ENCODE peak calls at places on chromosomes 5 and 9, in eight cellular contexts. A, S, E, H, M, G, K and U are unnamed samples.

GRCh38 chr5:34013547-34013946 is 5.7 kb upstream of the AMACR start:
- DNase-seq in A (no peak), S (no peak), E (no peak), H (no peak), M (no peak), G (no peak), K (no peak), U (no peak)

GRCh38 chr5:123344819-123345426 is 78.3 kb downstream of the CEP120 start:
- DNase-seq in A (no peak), S (no peak), E (peak; percentile 70), H (peak; percentile 7), M (peak; percentile 15), G (peak; percentile 56), K (no peak), U (no peak)

GRCh38 chr5:107820339-107820880 is 149.7 kb upstream of the EFNA5 start:
- DNase-seq in A (no peak), S (no peak), E (no peak), H (no peak), M (no peak), G (no peak), K (no peak), U (no peak)

GRCh38 chr9:86354882-86355399 is 731 bp upstream of the TUT7 start:
- DNase-seq in A (no peak), S (no peak), E (peak; percentile 32), H (no peak), M (no peak), G (no peak), K (no peak), U (no peak)

GRCh38 chr5:1161108-1161831 is 40.1 kb upstream of the SLC6A19 start:
- DNase-seq in A (no peak), S (peak; percentile 48), E (peak; percentile 22), H (no peak), M (no peak), G (no peak), K (no peak), U (no peak)

GRCh38 chr9:113185271-113185670 is 34.5 kb downstream of the SLC31A2 start:
- DNase-seq in A (no peak), S (no peak), E (peak; percentile 13), H (no peak), M (no peak), G (no peak), K (no peak), U (no peak)

GRCh38 chr9:8613346-8613825 is 813.8 kb upstream of the DMAC1 start:
- DNase-seq in A (no peak), S (no peak), E (no peak), H (no peak), M (no peak), G (no peak), K (no peak), U (no peak)

GRCh38 chr5:34011521-34011920 is 3.7 kb upstream of the AMACR start:
- DNase-seq in A (no peak), S (no peak), E (peak; percentile 37), H (no peak), M (no peak), G (no peak), K (no peak), U (no peak)

GRCh38 chr5:175060264-175060663 is 335.9 kb downstream of the MSX2 start:
- DNase-seq in A (no peak), S (no peak), E (no peak), H (no peak), M (no peak), G (no peak), K (no peak), U (no peak)

GRCh38 chr9:105154723-105155191 is 89.7 kb upstream of the SLC44A1 start:
- DNase-seq in A (no peak), S (no peak), E (peak; percentile 67), H (no peak), M (no peak), G (peak; percentile 55), K (no peak), U (no peak)

GRCh38 chr9:132538071-132538470 is 44.3 kb upstream of the BARHL1 start:
- DNase-seq in A (peak; percentile 43), S (no peak), E (no peak), H (no peak), M (no peak), G (no peak), K (no peak), U (no peak)

GRCh38 chr5:42950466-42951168 is 89.5 kb downstream of the ANXA2R start:
- DNase-seq in A (peak; percentile 69), S (peak; percentile 71), E (peak; percentile 100), H (no peak), M (peak; percentile 15), G (peak; percentile 100), K (peak; percentile 50), U (peak; percentile 54)

GRCh38 chr5:135439426-135440205 is 7.5 kb downstream of the DCANP1 start:
- DNase-seq in A (no peak), S (no peak), E (no peak), H (no peak), M (no peak), G (no peak), K (no peak), U (no peak)

GRCh38 chr5:151733727-151734408 is 24.6 kb downstream of the ATOX1 start:
- DNase-seq in A (no peak), S (no peak), E (no peak), H (no peak), M (no peak), G (peak; percentile 64), K (no peak), U (no peak)

GRCh38 chr9:5455181-5455580 is 4.8 kb downstream of the CD274 start:
- DNase-seq in A (no peak), S (no peak), E (peak; percentile 53), H (no peak), M (no peak), G (peak; percentile 58), K (no peak), U (no peak)

GRCh38 chr9:33159760-33160127 is 7.4 kb downstream of the B4GALT1 start:
- DNase-seq in A (peak; percentile 73), S (peak; percentile 60), E (peak; percentile 93), H (no peak), M (no peak), G (peak; percentile 87), K (peak; percentile 45), U (peak; percentile 58)

GRCh38 chr5:160133071-160133917 is 14.0 kb upstream of the PWWP2A start:
- DNase-seq in A (no peak), S (no peak), E (peak; percentile 55), H (peak; percentile 54), M (peak; percentile 50), G (peak; percentile 77), K (no peak), U (no peak)

GRCh38 chr5:162068412-162068811 is 839 bp downstream of the GABRG2 start:
- DNase-seq in A (no peak), S (peak; percentile 17), E (peak; percentile 7), H (peak; percentile 68), M (peak; percentile 38), G (no peak), K (no peak), U (no peak)

GRCh38 chr5:156367602-156368001 is 40.6 kb downstream of the SGCD start:
- DNase-seq in A (no peak), S (no peak), E (peak; percentile 26), H (no peak), M (no peak), G (peak; percentile 55), K (no peak), U (no peak)

GRCh38 chr5:16654647-16655334 is 38.0 kb upstream of the RETREG1 start:
- DNase-seq in A (no peak), S (no peak), E (no peak), H (no peak), M (no peak), G (no peak), K (no peak), U (no peak)

GRCh38 chr5:82163459-82164108 is 114.6 kb downstream of the RPS23 start:
- DNase-seq in A (no peak), S (no peak), E (peak; percentile 73), H (no peak), M (no peak), G (peak; percentile 55), K (no peak), U (no peak)

GRCh38 chr5:167639213-167639612 is 652.2 kb upstream of the WWC1 start:
- DNase-seq in A (no peak), S (no peak), E (peak; percentile 71), H (no peak), M (no peak), G (peak; percentile 57), K (no peak), U (no peak)

GRCh38 chr9:125959980-125960619 is 212.9 kb downstream of the PBX3 start:
- DNase-seq in A (no peak), S (no peak), E (no peak), H (no peak), M (no peak), G (peak; percentile 55), K (no peak), U (no peak)